ENCODE peak calls at places on chromosomes 1 and 21, in nine cellular contexts. J is WTC11, L is cardiac fibroblast, X is IMR-90, F is cardiac muscle cell, W is neural progenitor cell, P is HFF-Myc, U is GM10248, M is HCT116. G is an unnamed sample.

GRCh38 chr1:1437904-1438376 is 2.5 kb downstream of the VWA1 start:
- DNase-seq in W (no peak), J (no peak), U (peak; percentile 75), X (no peak), M (no peak), L (no peak), P (no peak), F (no peak), G (no peak)

GRCh38 chr1:155858805-155859233 is 548 bp upstream of the SYT11 start:
- DNase-seq in P (no peak), J (no peak), M (no peak), W (no peak), F (peak; percentile 68), U (peak; percentile 46), X (no peak), L (no peak), G (no peak)

GRCh38 chr1:246213947-246214346 is 293.1 kb downstream of the SMYD3 start:
- DNase-seq in W (no peak), X (no peak), M (no peak), U (no peak), L (no peak), F (no peak), J (no peak), P (no peak), G (no peak)

GRCh38 chr21:36799869-36800268 is 101.0 kb downstream of the SIM2 start:
- DNase-seq in W (no peak), X (peak; percentile 72), J (no peak), P (no peak), U (no peak), M (no peak), F (no peak), L (no peak), G (no peak)

GRCh38 chr1:150999051-150999674 is 7.5 kb downstream of the MINDY1 start:
- DNase-seq in X (peak; percentile 87), W (no peak), J (no peak), F (peak; percentile 81), M (no peak), L (peak; percentile 65), U (no peak), P (no peak), G (no peak)

GRCh38 chr21:33931799-33932390 is 16.3 kb upstream of the ATP5PO start:
- DNase-seq in J (no peak), P (no peak), M (no peak), U (no peak), X (no peak), W (no peak), L (no peak), F (peak; percentile 32), G (no peak)

GRCh38 chr1:210754931-210755670 is 378.8 kb downstream of the KCNH1 start:
- DNase-seq in J (no peak), U (no peak), X (no peak), L (no peak), F (no peak), P (no peak), M (no peak), W (peak; percentile 63), G (no peak)

GRCh38 chr1:108057536-108057935 is 92.6 kb upstream of the VAV3 start:
- DNase-seq in W (peak; percentile 40), J (peak; percentile 53), X (no peak), U (no peak), F (peak; percentile 76), P (no peak), M (no peak), L (peak; percentile 74), G (no peak)

GRCh38 chr1:227999056-227999930 is 7.5 kb upstream of the WNT3A start:
- DNase-seq in J (peak; percentile 88), U (peak; percentile 82), L (peak; percentile 77), F (peak; percentile 83), X (peak; percentile 57), M (peak; percentile 71), W (peak; percentile 87), P (peak; percentile 25), G (peak; percentile 87)

GRCh38 chr1:209883341-209883971 is 54.6 kb upstream of the SYT14 start:
- DNase-seq in P (no peak), L (peak; percentile 74), W (peak; percentile 14), J (no peak), M (no peak), U (no peak), X (peak; percentile 89), F (peak; percentile 68), G (no peak)

GRCh38 chr1:225454733-225455132 is 26.9 kb upstream of the LBR start:
- DNase-seq in P (no peak), U (peak; percentile 50), X (peak; percentile 89), W (no peak), J (no peak), M (peak; percentile 62), F (peak; percentile 69), L (peak; percentile 63), G (no peak)

GRCh38 chr1:205582471-205583291 is 49.1 kb downstream of the ELK4 start:
- DNase-seq in P (no peak), F (no peak), U (no peak), X (no peak), L (peak; percentile 15), J (peak; percentile 1), W (no peak), M (no peak), G (no peak)

GRCh38 chr1:215672482-215672881 is 105.4 kb downstream of the KCTD3 start:
- DNase-seq in L (no peak), J (no peak), X (no peak), U (no peak), P (no peak), F (no peak), W (no peak), M (no peak), G (no peak)
- TF ChIP-seq CTCF in L (no peak), J (no peak), X (peak; percentile 32), U (no peak), P (no peak), F (no peak), W (peak; percentile 15), M (peak; percentile 30), G (no peak)

GRCh38 chr1:32035119-32035518 is 21.5 kb downstream of the KHDRBS1 start:
- DNase-seq in M (no peak), P (no peak), J (no peak), X (no peak), U (no peak), L (no peak), W (no peak), F (no peak), G (no peak)
- TF ChIP-seq CTCF in M (no peak), P (no peak), J (no peak), X (no peak), U (no peak), L (no peak), W (no peak), F (no peak), G (no peak)

DNA sequence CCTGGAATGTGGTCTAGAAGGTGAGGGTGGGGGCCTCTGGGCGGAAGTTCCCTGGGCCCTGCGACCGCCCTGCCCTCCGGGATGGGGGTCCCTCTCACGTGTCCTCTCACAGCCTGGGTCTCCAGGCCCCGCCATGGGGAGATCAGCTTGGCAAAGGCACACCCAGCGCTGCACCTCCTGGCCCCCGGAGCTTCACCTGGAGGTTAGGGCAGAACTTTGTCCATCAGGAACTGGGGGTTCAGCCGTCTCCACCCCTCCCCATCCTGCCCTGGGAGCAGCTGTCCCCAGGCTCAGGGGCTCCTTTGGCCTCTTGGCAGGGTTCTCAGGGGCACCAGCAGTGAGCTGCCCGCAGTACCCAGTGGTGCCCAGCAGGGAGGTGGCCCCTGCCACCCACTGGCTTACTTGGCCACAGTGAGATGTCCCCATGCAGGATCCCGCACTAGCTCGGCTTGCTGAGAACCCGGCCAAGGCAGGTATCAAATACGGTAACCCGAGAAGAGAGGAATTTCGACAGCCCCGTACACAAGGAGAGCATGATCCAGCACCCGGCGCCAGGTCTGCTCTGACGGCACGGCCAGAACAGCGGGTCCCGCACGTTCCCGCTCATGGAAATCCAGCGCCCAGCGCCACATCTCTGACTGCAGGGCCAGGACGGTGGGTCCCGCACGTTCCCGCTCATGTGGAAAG is 36.7 kb downstream of the RRP1 start:
- DNase-seq in M (no peak), X (no peak), P (no peak), F (no peak), L (no peak), U (no peak), W (peak; percentile 43), J (peak; percentile 54), G (no peak)
- TF ChIP-seq CTCF in M (peak; percentile 25), X (no peak), P (no peak), F (peak; percentile 26), L (peak; percentile 32), U (no peak), W (peak; percentile 21), J (no peak), G (peak; percentile 23)

DNA sequence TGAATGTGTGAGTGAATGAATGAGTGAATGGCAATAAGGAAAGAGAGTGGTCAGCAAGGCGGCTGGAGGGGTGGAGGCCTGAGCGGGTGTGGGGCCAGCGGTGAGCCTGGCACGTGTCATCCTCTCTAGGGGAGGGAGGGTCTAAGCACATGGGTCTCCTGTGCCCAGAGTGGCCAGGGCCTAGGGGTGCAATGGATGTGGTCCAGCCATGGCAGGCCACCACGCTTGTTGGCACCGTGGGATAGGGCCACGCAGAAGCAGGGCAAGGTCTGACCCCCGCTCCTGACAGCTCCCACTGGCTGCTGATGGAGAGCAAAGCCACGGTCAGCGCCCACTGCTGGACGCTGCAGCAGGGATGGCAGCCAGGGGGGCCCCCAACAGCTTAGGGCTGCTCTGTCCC is 19.5 kb upstream of the SPSB1 start:
- DNase-seq in J (no peak), L (no peak), M (no peak), X (no peak), W (no peak), F (no peak), U (no peak), P (no peak), G (no peak)
- TF ChIP-seq CTCF in J (no peak), L (no peak), M (peak; percentile 16), X (no peak), W (no peak), F (no peak), U (no peak), P (no peak), G (no peak)

GRCh38 chr1:207397525-207397926 is 56.6 kb upstream of the CR2 start:
- DNase-seq in M (no peak), U (no peak), F (no peak), X (no peak), W (no peak), J (no peak), L (peak; percentile 8), P (peak; percentile 1), G (no peak)
- TF ChIP-seq CTCF in M (peak; percentile 8), U (no peak), F (no peak), X (no peak), W (no peak), J (no peak), L (no peak), P (no peak), G (no peak)